ENCODE peak calls at places on chromosomes 1 and 21, in seven cellular contexts. One of them, this sample, is unnamed.
A peak's percentile ranks its signal among the peaks of the same experiment; 100 is the strongest.

GRCh38 chr21:41558842-41559241 is 50.9 kb upstream of the TMPRSS2 start:
- DNase-seq in CD4-positive, alpha-beta T cell: no peak
- DNase-seq in neuronal stem cell: no peak
- DNase-seq in tibial artery: no peak
- DNase-seq in lower lobe of right lung: no peak
- DNase-seq in dorsolateral prefrontal cortex: no peak
- DNase-seq in RWPE1: no peak
- DNase-seq in this sample: no peak

GRCh38 chr1:228022571-228023293 is 15.9 kb downstream of the WNT3A start:
- DNase-seq in dorsolateral prefrontal cortex: no peak
- DNase-seq in tibial artery: peak; percentile 10
- DNase-seq in lower lobe of right lung: peak; percentile 32
- DNase-seq in neuronal stem cell: no peak
- DNase-seq in CD4-positive, alpha-beta T cell: no peak
- DNase-seq in RWPE1: no peak
- DNase-seq in this sample: peak; percentile 15

GRCh38 chr1:21307210-21307609 is 16.9 kb upstream of the ECE1 start:
- DNase-seq in RWPE1: no peak
- DNase-seq in dorsolateral prefrontal cortex: no peak
- DNase-seq in tibial artery: no peak
- DNase-seq in CD4-positive, alpha-beta T cell: no peak
- DNase-seq in lower lobe of right lung: no peak
- DNase-seq in neuronal stem cell: no peak
- DNase-seq in this sample: no peak

GRCh38 chr1:247400685-247401084 is 15.3 kb upstream of the NLRP3 start:
- DNase-seq in RWPE1: no peak
- DNase-seq in neuronal stem cell: no peak
- DNase-seq in CD4-positive, alpha-beta T cell: no peak
- DNase-seq in dorsolateral prefrontal cortex: no peak
- DNase-seq in tibial artery: no peak
- DNase-seq in lower lobe of right lung: no peak
- DNase-seq in this sample: no peak

GRCh38 chr1:230084408-230085177 is 17.6 kb downstream of the GALNT2 start:
- DNase-seq in dorsolateral prefrontal cortex: no peak
- DNase-seq in tibial artery: peak; percentile 73
- DNase-seq in CD4-positive, alpha-beta T cell: peak; percentile 6
- DNase-seq in RWPE1: peak; percentile 97
- DNase-seq in neuronal stem cell: no peak
- DNase-seq in lower lobe of right lung: no peak
- DNase-seq in this sample: peak; percentile 83

GRCh38 chr1:99571092-99571734 is 74.7 kb upstream of the PALMD start:
- DNase-seq in CD4-positive, alpha-beta T cell: no peak
- DNase-seq in dorsolateral prefrontal cortex: no peak
- DNase-seq in tibial artery: no peak
- DNase-seq in neuronal stem cell: no peak
- DNase-seq in RWPE1: no peak
- DNase-seq in lower lobe of right lung: no peak
- DNase-seq in this sample: no peak

GRCh38 chr1:5798151-5798730 is 194.0 kb downstream of the NPHP4 start:
- DNase-seq in dorsolateral prefrontal cortex: no peak
- DNase-seq in lower lobe of right lung: no peak
- DNase-seq in RWPE1: no peak
- DNase-seq in tibial artery: no peak
- DNase-seq in CD4-positive, alpha-beta T cell: no peak
- DNase-seq in neuronal stem cell: peak; percentile 42
- DNase-seq in this sample: no peak

GRCh38 chr1:21216835-21217811 is 40.4 kb upstream of the EIF4G3 start:
- DNase-seq in dorsolateral prefrontal cortex: peak; percentile 25
- DNase-seq in tibial artery: peak; percentile 55
- DNase-seq in CD4-positive, alpha-beta T cell: peak; percentile 63
- DNase-seq in neuronal stem cell: no peak
- DNase-seq in RWPE1: no peak
- DNase-seq in lower lobe of right lung: peak; percentile 58
- DNase-seq in this sample: no peak

GRCh38 chr1:98201640-98202039 is 280.8 kb upstream of the DPYD start:
- DNase-seq in CD4-positive, alpha-beta T cell: no peak
- DNase-seq in lower lobe of right lung: no peak
- DNase-seq in dorsolateral prefrontal cortex: no peak
- DNase-seq in tibial artery: no peak
- DNase-seq in neuronal stem cell: no peak
- DNase-seq in RWPE1: no peak
- DNase-seq in this sample: no peak

GRCh38 chr1:180343931-180344406 is 113.9 kb downstream of the LHX4 start:
- DNase-seq in RWPE1: no peak
- DNase-seq in tibial artery: peak; percentile 51
- DNase-seq in dorsolateral prefrontal cortex: peak; percentile 74
- DNase-seq in lower lobe of right lung: no peak
- DNase-seq in neuronal stem cell: no peak
- DNase-seq in CD4-positive, alpha-beta T cell: no peak
- DNase-seq in this sample: no peak

GRCh38 chr1:180345148-180345547 is 115.1 kb downstream of the LHX4 start:
- DNase-seq in lower lobe of right lung: no peak
- DNase-seq in tibial artery: no peak
- DNase-seq in neuronal stem cell: no peak
- DNase-seq in CD4-positive, alpha-beta T cell: no peak
- DNase-seq in RWPE1: no peak
- DNase-seq in dorsolateral prefrontal cortex: no peak
- DNase-seq in this sample: no peak
- H3K27ac ChIP-seq in lower lobe of right lung: no peak overlapping the region
- H3K27ac ChIP-seq in tibial artery: no peak overlapping the region
- H3K27ac ChIP-seq in neuronal stem cell: no peak overlapping the region
- H3K27ac ChIP-seq in CD4-positive, alpha-beta T cell: no peak overlapping the region
- H3K27ac ChIP-seq in RWPE1: no peak overlapping the region
- H3K27ac ChIP-seq in dorsolateral prefrontal cortex: no peak overlapping the region
- H3K27ac ChIP-seq in this sample: no peak overlapping the region

GRCh38 chr1:244735404-244735803 is 82.5 kb downstream of the DESI2 start:
- DNase-seq in dorsolateral prefrontal cortex: no peak
- DNase-seq in tibial artery: no peak
- DNase-seq in RWPE1: no peak
- DNase-seq in neuronal stem cell: no peak
- DNase-seq in lower lobe of right lung: no peak
- DNase-seq in CD4-positive, alpha-beta T cell: no peak
- DNase-seq in this sample: no peak
- H3K27ac ChIP-seq in dorsolateral prefrontal cortex: no peak overlapping the region
- H3K27ac ChIP-seq in tibial artery: no peak overlapping the region
- H3K27ac ChIP-seq in RWPE1: peak overlapping the region; percentile 66
- H3K27ac ChIP-seq in neuronal stem cell: no peak overlapping the region
- H3K27ac ChIP-seq in lower lobe of right lung: no peak overlapping the region
- H3K27ac ChIP-seq in CD4-positive, alpha-beta T cell: no peak overlapping the region
- H3K27ac ChIP-seq in this sample: peak overlapping the region; percentile 63

GRCh38 chr1:163168053-163168452 is 34.7 kb downstream of the RGS5 start:
- DNase-seq in dorsolateral prefrontal cortex: no peak
- DNase-seq in RWPE1: peak; percentile 91
- DNase-seq in tibial artery: no peak
- DNase-seq in lower lobe of right lung: no peak
- DNase-seq in CD4-positive, alpha-beta T cell: no peak
- DNase-seq in neuronal stem cell: no peak
- DNase-seq in this sample: no peak
- H3K27ac ChIP-seq in dorsolateral prefrontal cortex: no peak overlapping the region
- H3K27ac ChIP-seq in RWPE1: no peak overlapping the region
- H3K27ac ChIP-seq in tibial artery: peak overlapping the region; percentile 60
- H3K27ac ChIP-seq in lower lobe of right lung: no peak overlapping the region
- H3K27ac ChIP-seq in CD4-positive, alpha-beta T cell: no peak overlapping the region
- H3K27ac ChIP-seq in neuronal stem cell: no peak overlapping the region
- H3K27ac ChIP-seq in this sample: peak overlapping the region; percentile 78

GRCh38 chr1:109984190-109984455 is 442 bp upstream of the AHCYL1 start:
- DNase-seq in lower lobe of right lung: no peak
- DNase-seq in dorsolateral prefrontal cortex: no peak
- DNase-seq in RWPE1: no peak
- DNase-seq in tibial artery: peak; percentile 55
- DNase-seq in CD4-positive, alpha-beta T cell: no peak
- DNase-seq in neuronal stem cell: no peak
- DNase-seq in this sample: no peak
- H3K27ac ChIP-seq in lower lobe of right lung: peak overlapping the region; percentile 97
- H3K27ac ChIP-seq in dorsolateral prefrontal cortex: peak overlapping the region; percentile 93
- H3K27ac ChIP-seq in RWPE1: peak overlapping the region; percentile 85
- H3K27ac ChIP-seq in tibial artery: peak overlapping the region; percentile 97
- H3K27ac ChIP-seq in CD4-positive, alpha-beta T cell: no peak overlapping the region
- H3K27ac ChIP-seq in neuronal stem cell: no peak overlapping the region
- H3K27ac ChIP-seq in this sample: no peak overlapping the region

GRCh38 chr1:82391712-82392111 is 591.0 kb downstream of the ADGRL2 start:
- DNase-seq in RWPE1: no peak
- DNase-seq in lower lobe of right lung: no peak
- DNase-seq in dorsolateral prefrontal cortex: no peak
- DNase-seq in CD4-positive, alpha-beta T cell: no peak
- DNase-seq in tibial artery: no peak
- DNase-seq in neuronal stem cell: no peak
- DNase-seq in this sample: no peak
- H3K27ac ChIP-seq in RWPE1: no peak overlapping the region
- H3K27ac ChIP-seq in lower lobe of right lung: no peak overlapping the region
- H3K27ac ChIP-seq in dorsolateral prefrontal cortex: no peak overlapping the region
- H3K27ac ChIP-seq in CD4-positive, alpha-beta T cell: no peak overlapping the region
- H3K27ac ChIP-seq in tibial artery: no peak overlapping the region
- H3K27ac ChIP-seq in neuronal stem cell: no peak overlapping the region
- H3K27ac ChIP-seq in this sample: peak overlapping the region; percentile 78

DNA sequence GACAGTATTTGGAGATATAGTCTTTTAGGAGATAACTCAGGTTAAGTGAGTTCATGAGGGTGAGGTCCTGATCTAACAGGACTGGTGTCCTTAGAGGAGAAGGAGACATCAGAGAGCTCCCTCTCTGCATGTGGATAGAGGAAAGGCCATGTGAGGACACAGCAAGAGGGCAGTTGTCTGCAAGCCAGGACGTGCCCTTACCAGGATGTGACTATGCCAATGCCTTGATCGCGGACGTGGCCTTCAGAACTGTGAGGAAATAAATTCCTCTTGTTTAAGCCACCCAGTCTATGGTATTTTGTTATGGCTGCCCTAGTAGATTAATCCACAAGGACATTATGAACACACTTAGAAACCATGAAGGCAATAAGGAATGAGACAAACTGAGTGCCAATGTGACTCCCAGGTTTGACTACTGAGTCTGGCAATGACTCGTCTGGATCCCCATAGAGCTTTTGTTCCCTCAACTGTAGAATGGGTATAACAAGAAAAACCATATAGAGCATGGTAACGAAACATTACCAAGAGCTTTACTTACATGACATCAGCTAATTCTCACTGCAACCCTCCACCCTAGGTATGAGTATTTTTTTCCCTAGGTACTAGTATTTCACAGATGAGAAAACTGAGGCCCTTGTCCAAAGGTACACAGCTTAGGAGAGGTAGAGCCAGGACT is 6.5 kb downstream of the URB1 start:
- DNase-seq in tibial artery: no peak
- DNase-seq in CD4-positive, alpha-beta T cell: no peak
- DNase-seq in neuronal stem cell: no peak
- DNase-seq in lower lobe of right lung: no peak
- DNase-seq in dorsolateral prefrontal cortex: no peak
- DNase-seq in RWPE1: peak; percentile 55
- DNase-seq in this sample: peak; percentile 89
- H3K27ac ChIP-seq in tibial artery: peak overlapping the region; percentile 42
- H3K27ac ChIP-seq in CD4-positive, alpha-beta T cell: no peak overlapping the region
- H3K27ac ChIP-seq in neuronal stem cell: no peak overlapping the region
- H3K27ac ChIP-seq in lower lobe of right lung: no peak overlapping the region
- H3K27ac ChIP-seq in dorsolateral prefrontal cortex: no peak overlapping the region
- H3K27ac ChIP-seq in RWPE1: peak overlapping the region; percentile 85
- H3K27ac ChIP-seq in this sample: peak overlapping the region; percentile 88

This sample was measured in RWPE2.